ENCODE peak calls at places on chromosomes 7 and 10, in seven cellular contexts. One of them, this sample, is unnamed.
A peak's percentile ranks its signal among the peaks of the same experiment; 100 is the strongest.

GRCh38 chr10:17923728-17924127 is 28.0 kb upstream of the SLC39A12 start:
- DNase-seq in GM23338: no peak
- DNase-seq in PC-3: peak; percentile 92
- DNase-seq in MM.1S: no peak
- DNase-seq in hepatocyte: peak; percentile 12
- DNase-seq in OCI-LY7: no peak
- DNase-seq in SK-N-SH: no peak
- DNase-seq in this sample: no peak

GRCh38 chr10:46551701-46552525 is 4.5 kb downstream of the GPRIN2 start:
- DNase-seq in GM23338: no peak
- DNase-seq in PC-3: no peak
- DNase-seq in MM.1S: no peak
- DNase-seq in hepatocyte: no peak
- DNase-seq in OCI-LY7: no peak
- DNase-seq in SK-N-SH: no peak
- DNase-seq in this sample: no peak

GRCh38 chr10:80137031-80137712 is 4.6 kb downstream of the PLAC9 start:
- DNase-seq in GM23338: no peak
- DNase-seq in PC-3: no peak
- DNase-seq in MM.1S: no peak
- DNase-seq in hepatocyte: peak; percentile 61
- DNase-seq in OCI-LY7: no peak
- DNase-seq in SK-N-SH: no peak
- DNase-seq in this sample: peak; percentile 11

GRCh38 chr10:129442866-129443265 is 24.2 kb upstream of the MGMT start:
- DNase-seq in GM23338: no peak
- DNase-seq in PC-3: no peak
- DNase-seq in MM.1S: no peak
- DNase-seq in hepatocyte: no peak
- DNase-seq in OCI-LY7: no peak
- DNase-seq in SK-N-SH: no peak
- DNase-seq in this sample: no peak

GRCh38 chr10:52755297-52756062 is 17.1 kb downstream of the MBL2 start:
- DNase-seq in GM23338: no peak
- DNase-seq in PC-3: peak; percentile 78
- DNase-seq in MM.1S: no peak
- DNase-seq in hepatocyte: peak; percentile 75
- DNase-seq in OCI-LY7: no peak
- DNase-seq in SK-N-SH: no peak
- DNase-seq in this sample: no peak

GRCh38 chr10:15439381-15439837 is 68.3 kb upstream of the FAM171A1 start:
- DNase-seq in GM23338: peak; percentile 65
- DNase-seq in PC-3: no peak
- DNase-seq in MM.1S: no peak
- DNase-seq in hepatocyte: peak; percentile 54
- DNase-seq in OCI-LY7: no peak
- DNase-seq in SK-N-SH: peak; percentile 51
- DNase-seq in this sample: peak; percentile 53

GRCh38 chr10:15352201-15352600 is 18.9 kb downstream of the FAM171A1 start:
- DNase-seq in GM23338: no peak
- DNase-seq in PC-3: no peak
- DNase-seq in MM.1S: no peak
- DNase-seq in hepatocyte: no peak
- DNase-seq in OCI-LY7: no peak
- DNase-seq in SK-N-SH: no peak
- DNase-seq in this sample: no peak

GRCh38 chr10:45420453-45421192 is 46.6 kb downstream of the ALOX5 start:
- DNase-seq in GM23338: no peak
- DNase-seq in PC-3: peak; percentile 88
- DNase-seq in MM.1S: peak; percentile 92
- DNase-seq in hepatocyte: no peak
- DNase-seq in OCI-LY7: peak; percentile 72
- DNase-seq in SK-N-SH: no peak
- DNase-seq in this sample: no peak

DNA sequence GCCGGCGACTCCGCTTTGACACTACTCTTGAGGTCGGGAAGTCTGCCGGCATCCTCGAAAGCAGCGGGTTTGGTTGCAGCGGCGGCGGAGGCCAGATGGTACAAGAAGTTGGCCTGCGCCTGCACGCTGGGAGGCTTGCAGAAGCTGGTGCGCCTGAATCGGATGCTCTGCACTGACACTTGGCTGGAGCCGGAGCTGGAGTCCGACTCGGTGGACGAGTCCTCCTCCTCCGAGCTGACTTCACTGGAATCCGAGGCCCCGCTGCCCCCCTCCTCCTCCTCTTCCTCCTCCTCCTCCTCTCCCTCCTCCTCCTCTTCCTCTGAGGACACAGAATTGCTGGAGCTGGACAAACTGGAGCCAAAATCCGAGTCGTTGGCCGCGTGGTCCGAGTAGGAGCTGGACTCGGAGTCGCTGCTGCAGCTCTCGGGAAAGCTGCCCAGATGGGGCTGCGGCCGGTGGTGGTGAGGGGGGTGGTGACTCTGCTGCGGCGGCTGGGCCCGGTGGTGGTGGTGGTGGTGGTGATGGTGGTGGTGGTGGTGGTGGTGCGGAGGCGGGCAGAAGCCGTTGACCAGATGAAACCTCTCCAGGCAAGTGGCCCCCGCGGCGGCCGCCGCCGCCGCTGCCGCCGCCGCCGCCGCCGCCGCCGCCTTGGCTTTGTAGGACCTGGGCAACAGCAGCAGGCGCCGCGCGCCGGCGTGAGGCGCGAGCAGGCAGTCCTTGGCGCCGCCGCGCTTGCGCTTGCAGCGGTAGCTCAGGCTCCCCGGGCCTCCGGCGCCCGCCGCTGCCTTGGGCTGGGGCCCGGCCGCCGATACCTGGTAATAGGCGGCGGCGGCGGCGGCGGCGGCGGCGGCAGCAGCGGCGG is 9.0 kb downstream of the SKIDA1 start:
- DNase-seq in GM23338: peak; percentile 83
- DNase-seq in PC-3: peak; percentile 55
- DNase-seq in MM.1S: peak; percentile 73
- DNase-seq in hepatocyte: peak; percentile 87
- DNase-seq in OCI-LY7: peak; percentile 67
- DNase-seq in SK-N-SH: peak; percentile 67
- DNase-seq in this sample: peak; percentile 75
- TF ChIP-seq EZH2phosphoT487 in GM23338: no peak
- TF ChIP-seq EZH2phosphoT487 in PC-3: no peak
- TF ChIP-seq EZH2phosphoT487 in MM.1S: no peak
- TF ChIP-seq EZH2phosphoT487 in hepatocyte: peak; percentile 46
- TF ChIP-seq EZH2phosphoT487 in OCI-LY7: no peak
- TF ChIP-seq EZH2phosphoT487 in SK-N-SH: no peak
- TF ChIP-seq EZH2phosphoT487 in this sample: no peak

DNA sequence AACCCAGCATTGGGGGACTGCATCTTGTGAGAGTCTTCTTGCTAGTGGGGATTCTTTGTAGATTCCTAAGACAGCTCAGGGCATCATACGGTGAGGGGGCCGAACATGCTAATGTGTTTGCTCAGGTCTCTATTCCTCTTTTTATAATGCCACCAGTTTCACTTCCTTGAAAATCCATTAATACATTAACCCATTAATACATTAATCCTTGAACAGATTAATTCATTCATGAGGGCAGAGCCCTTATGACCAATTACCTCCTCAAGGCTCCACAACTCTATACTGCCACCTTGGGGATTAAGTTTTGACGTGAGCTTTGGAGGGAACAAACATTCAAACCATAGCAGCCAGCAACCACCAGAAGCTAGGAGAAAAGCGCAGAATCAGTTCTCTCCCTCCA is 67.2 kb upstream of the POT1 start:
- DNase-seq in GM23338: peak; percentile 76
- DNase-seq in PC-3: peak; percentile 55
- DNase-seq in MM.1S: no peak
- DNase-seq in hepatocyte: no peak
- DNase-seq in OCI-LY7: peak; percentile 1
- DNase-seq in SK-N-SH: no peak
- DNase-seq in this sample: peak; percentile 18
- TF ChIP-seq CTCF in GM23338: peak; percentile 68
- TF ChIP-seq CTCF in PC-3: peak; percentile 45
- TF ChIP-seq CTCF in MM.1S: no peak
- TF ChIP-seq CTCF in hepatocyte: no peak
- TF ChIP-seq CTCF in OCI-LY7: peak; percentile 56
- TF ChIP-seq CTCF in SK-N-SH: peak; percentile 25
- TF ChIP-seq CTCF in this sample: peak; percentile 35

DNA sequence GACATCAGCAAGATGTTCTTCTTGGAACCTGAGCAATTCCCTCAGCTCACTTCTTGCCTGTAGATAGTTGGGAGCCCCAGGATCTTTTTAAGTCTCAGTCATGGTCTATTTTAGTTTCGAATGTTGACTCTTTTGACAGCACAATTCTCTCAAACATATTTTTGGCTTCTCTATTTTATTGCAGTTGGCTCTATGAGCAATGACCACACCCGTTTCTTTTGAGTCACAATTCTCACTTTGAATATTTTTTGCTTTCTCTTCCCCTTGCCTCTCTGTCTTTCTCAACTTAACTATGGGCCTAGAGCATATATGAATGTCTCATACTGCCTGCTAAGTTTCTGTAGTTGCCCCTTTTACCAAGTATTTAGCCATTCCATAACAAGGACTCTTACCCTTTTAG is 222.8 kb downstream of the PTN start:
- DNase-seq in GM23338: no peak
- DNase-seq in PC-3: peak; percentile 81
- DNase-seq in MM.1S: peak; percentile 11
- DNase-seq in hepatocyte: no peak
- DNase-seq in OCI-LY7: no peak
- DNase-seq in SK-N-SH: no peak
- DNase-seq in this sample: no peak
- TF ChIP-seq EZH2phosphoT487 in GM23338: no peak
- TF ChIP-seq EZH2phosphoT487 in PC-3: no peak
- TF ChIP-seq EZH2phosphoT487 in MM.1S: no peak
- TF ChIP-seq EZH2phosphoT487 in hepatocyte: no peak
- TF ChIP-seq EZH2phosphoT487 in OCI-LY7: no peak
- TF ChIP-seq EZH2phosphoT487 in SK-N-SH: no peak
- TF ChIP-seq EZH2phosphoT487 in this sample: no peak

DNA sequence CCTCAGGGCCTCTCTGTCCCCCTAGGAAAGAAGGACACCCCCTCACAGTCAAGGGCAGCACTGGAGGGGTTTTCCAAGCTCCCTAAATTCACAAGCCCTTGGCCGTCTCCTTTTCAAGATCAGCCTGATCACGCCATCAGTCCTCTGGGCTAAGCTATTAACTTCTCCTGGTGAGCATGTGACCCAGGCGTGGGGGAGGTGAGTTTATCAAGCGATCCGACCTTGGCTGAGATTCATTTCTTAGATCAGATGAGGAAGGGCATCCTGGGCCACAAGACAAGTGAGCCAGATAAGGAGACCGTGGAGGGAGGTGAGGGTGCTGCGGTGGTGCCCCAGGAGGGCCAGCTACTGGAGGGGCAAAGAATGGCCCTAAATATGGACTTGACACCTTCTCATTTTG is 19.2 kb upstream of the EN2 start:
- DNase-seq in GM23338: no peak
- DNase-seq in PC-3: no peak
- DNase-seq in MM.1S: no peak
- DNase-seq in hepatocyte: no peak
- DNase-seq in OCI-LY7: no peak
- DNase-seq in SK-N-SH: no peak
- DNase-seq in this sample: no peak
- TF ChIP-seq CTCF in GM23338: no peak
- TF ChIP-seq CTCF in PC-3: no peak
- TF ChIP-seq CTCF in MM.1S: no peak
- TF ChIP-seq CTCF in hepatocyte: no peak
- TF ChIP-seq CTCF in OCI-LY7: no peak
- TF ChIP-seq CTCF in SK-N-SH: no peak
- TF ChIP-seq CTCF in this sample: no peak

DNA sequence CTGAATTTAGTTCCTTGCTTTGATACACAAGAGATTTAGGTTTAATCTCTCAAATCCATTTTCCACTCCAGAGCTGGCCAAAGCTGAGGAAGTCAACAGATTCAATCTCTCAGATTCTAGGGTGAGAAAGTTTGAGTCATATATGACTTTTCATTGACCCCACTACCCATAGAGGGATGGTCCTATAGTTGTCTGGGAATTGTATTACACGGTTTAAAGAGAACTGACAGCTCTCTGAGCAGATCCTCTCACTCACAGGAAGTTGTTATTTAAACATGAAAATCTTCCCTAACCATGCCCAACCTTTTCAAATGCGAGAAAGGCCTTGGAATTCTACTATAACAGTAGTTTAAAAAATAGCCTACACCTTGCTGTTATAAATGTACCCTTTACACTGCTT is 641.8 kb upstream of the SEMA3D start:
- DNase-seq in GM23338: no peak
- DNase-seq in PC-3: peak; percentile 5
- DNase-seq in MM.1S: no peak
- DNase-seq in hepatocyte: no peak
- DNase-seq in OCI-LY7: no peak
- DNase-seq in SK-N-SH: no peak
- DNase-seq in this sample: no peak
- TF ChIP-seq EZH2phosphoT487 in GM23338: no peak
- TF ChIP-seq EZH2phosphoT487 in PC-3: no peak
- TF ChIP-seq EZH2phosphoT487 in MM.1S: no peak
- TF ChIP-seq EZH2phosphoT487 in hepatocyte: no peak
- TF ChIP-seq EZH2phosphoT487 in OCI-LY7: no peak
- TF ChIP-seq EZH2phosphoT487 in SK-N-SH: no peak
- TF ChIP-seq EZH2phosphoT487 in this sample: no peak